ENCODE peak calls at places on chromosomes 2 and 18, in nine cellular contexts. A is AG10803; C is kidney tubule cell; F is activated naive CD4-positive, alpha-beta T cell; K is choroid plexus epithelial cell; R is HTR-8/SVneo; Q is iris pigment epithelial cell; P is foreskin fibroblast; I is H7. B is an unnamed sample.
A peak's percentile ranks its signal among the peaks of the same experiment; 100 is the strongest.

GRCh38 chr18:13260114-13260926 is 41.8 kb downstream of the LDLRAD4 start:
- DNase-seq in A (no peak), C (peak; percentile 52), F (no peak), K (no peak), R (no peak), Q (no peak), P (peak; percentile 2), I (no peak), B (no peak)

GRCh38 chr2:215022418-215022817 is 116.0 kb downstream of the ABCA12 start:
- DNase-seq in A (peak; percentile 12), C (peak; percentile 43), F (no peak), K (peak; percentile 66), R (no peak), Q (peak; percentile 31), P (no peak), I (no peak), B (no peak)

GRCh38 chr2:212777020-212777491 is 238.5 kb upstream of the ERBB4 start:
- DNase-seq in A (peak; percentile 28), C (peak; percentile 36), F (no peak), K (peak; percentile 54), R (peak; percentile 10), Q (peak; percentile 54), P (peak; percentile 22), I (peak; percentile 7), B (peak; percentile 40)

GRCh38 chr18:74528913-74529312 is 5.4 kb upstream of the CNDP1 start:
- DNase-seq in A (no peak), C (no peak), F (no peak), K (no peak), R (no peak), Q (no peak), P (no peak), I (peak; percentile 7), B (no peak)

GRCh38 chr18:3012306-3012919 is 531 bp downstream of the LPIN2 start:
- DNase-seq in A (no peak), C (peak; percentile 9), F (peak; percentile 22), K (peak; percentile 51), R (peak; percentile 17), Q (peak; percentile 40), P (no peak), I (peak; percentile 89), B (peak; percentile 14)

GRCh38 chr2:213161759-213162514 is 10.5 kb upstream of the IKZF2 start:
- DNase-seq in A (peak; percentile 52), C (no peak), F (no peak), K (peak; percentile 60), R (no peak), Q (peak; percentile 80), P (peak; percentile 41), I (no peak), B (no peak)

GRCh38 chr2:11160731-11161455 is 5.6 kb downstream of the SLC66A3 start:
- DNase-seq in A (no peak), C (no peak), F (no peak), K (no peak), R (no peak), Q (no peak), P (no peak), I (no peak), B (no peak)

GRCh38 chr2:109287838-109288237 is 158.8 kb downstream of the SH3RF3 start:
- DNase-seq in A (no peak), C (no peak), F (no peak), K (no peak), R (no peak), Q (no peak), P (no peak), I (no peak), B (no peak)

GRCh38 chr2:72917875-72918660 is 749 bp downstream of the EMX1 start:
- DNase-seq in A (no peak), C (peak; percentile 26), F (no peak), K (no peak), R (no peak), Q (no peak), P (no peak), I (peak; percentile 75), B (no peak)

GRCh38 chr18:50658601-50659000 is 98.7 kb downstream of the MAPK4 start:
- DNase-seq in A (no peak), C (no peak), F (no peak), K (no peak), R (no peak), Q (no peak), P (no peak), I (no peak), B (no peak)

GRCh38 chr2:180061085-180061484 is 54.0 kb upstream of the CWC22 start:
- DNase-seq in A (no peak), C (no peak), F (no peak), K (no peak), R (no peak), Q (no peak), P (no peak), I (no peak), B (no peak)

GRCh38 chr2:188235364-188235763 is 56.3 kb upstream of the GULP1 start:
- DNase-seq in A (no peak), C (peak; percentile 4), F (no peak), K (peak; percentile 4), R (no peak), Q (peak; percentile 0), P (no peak), I (no peak), B (no peak)

GRCh38 chr2:47346-48218 is 1.3 kb upstream of the FAM110C start:
- DNase-seq in A (no peak), C (peak; percentile 35), F (no peak), K (no peak), R (no peak), Q (no peak), P (no peak), I (peak; percentile 53), B (peak; percentile 49)

GRCh38 chr2:73203055-73203681 is 794 bp downstream of the NOTO start:
- DNase-seq in A (no peak), C (no peak), F (no peak), K (peak; percentile 27), R (no peak), Q (no peak), P (no peak), I (peak; percentile 77), B (no peak)

GRCh38 chr2:11675423-11676112 is 5.6 kb upstream of the NTSR2 start:
- DNase-seq in A (no peak), C (no peak), F (no peak), K (no peak), R (no peak), Q (no peak), P (no peak), I (no peak), B (no peak)

B was measured in ACHN.